ENCODE peak calls at places on chromosome 6, in eight cellular contexts. S is activated CD4-positive, alpha-beta memory T cell treated with anti-CD3 and anti-CD28 coated beads for 36 hours; D is stimulated activated CD8-positive, alpha-beta memory T cell treated with anti-CD3 and anti-CD28 coated beads, Interleukin-4, amount 100 ng/mL, for 4 hours; Q is cerebellum; B is psoas muscle; Y is effector memory CD4-positive, alpha-beta T cell; K is activated CD4-positive, alpha-beta T cell treated with anti-CD3 and anti-CD28 coated beads for 36 hours; R is stimulated activated CD4-positive, alpha-beta T cell treated with anti-CD3 and anti-CD28 coated beads, Interleukin-2, amount 100 ng/mL, for 48 hours. F is an unnamed sample.

GRCh38 chr6:144334150-144334708 is 49.1 kb downstream of the UTRN start:
- DNase-seq in D (peak; percentile 44), S (peak; percentile 84), Q (no peak), R (no peak), Y (peak; percentile 49), K (peak; percentile 81), B (peak; percentile 52), F (peak; percentile 23)

GRCh38 chr6:78436335-78436734 is 431.0 kb upstream of the IRAK1BP1 start:
- DNase-seq in Q (no peak), D (no peak), S (no peak), Y (no peak), R (no peak), B (no peak), K (no peak), F (no peak)

GRCh38 chr6:16582437-16583150 is 178.7 kb downstream of the ATXN1 start:
- DNase-seq in D (no peak), K (no peak), Q (no peak), R (no peak), B (no peak), S (no peak), Y (no peak), F (no peak)

GRCh38 chr6:117326396-117326795 is 61.0 kb downstream of the VGLL2 start:
- DNase-seq in K (no peak), Y (no peak), B (no peak), S (no peak), D (no peak), Q (no peak), R (no peak), F (no peak)

GRCh38 chr6:86856937-86857563 is 80.3 kb upstream of the HTR1E start:
- DNase-seq in K (peak; percentile 53), B (no peak), Q (peak; percentile 30), Y (no peak), R (peak; percentile 29), S (peak; percentile 14), D (no peak), F (no peak)

GRCh38 chr6:33700391-33701050 is 11.0 kb downstream of the UQCC2 start:
- DNase-seq in R (peak; percentile 67), D (peak; percentile 33), K (peak; percentile 90), Y (peak; percentile 57), B (peak; percentile 65), Q (no peak), S (peak; percentile 84), F (peak; percentile 57)

GRCh38 chr6:113290684-113291083 is 566.5 kb upstream of the MARCKS start:
- DNase-seq in R (no peak), Q (no peak), Y (no peak), D (no peak), S (no peak), K (no peak), B (no peak), F (no peak)

GRCh38 chr6:52392944-52393343 is 27.2 kb upstream of the EFHC1 start:
- DNase-seq in D (no peak), B (no peak), Q (no peak), Y (no peak), R (no peak), S (no peak), K (no peak), F (no peak)

GRCh38 chr6:131754088-131754487 is 43.3 kb upstream of the CTAGE9 start:
- DNase-seq in R (no peak), Q (no peak), Y (no peak), S (no peak), D (no peak), B (no peak), K (no peak), F (no peak)

GRCh38 chr6:125220712-125221111 is 67.1 kb downstream of the TPD52L1 start:
- DNase-seq in K (no peak), D (no peak), Q (no peak), B (peak; percentile 35), R (no peak), S (no peak), Y (no peak), F (no peak)

GRCh38 chr6:161265554-161265953 is 8.3 kb downstream of the AGPAT4 start:
- DNase-seq in D (no peak), Q (no peak), S (no peak), K (no peak), B (no peak), Y (no peak), R (no peak), F (no peak)

GRCh38 chr6:19866900-19867627 is 29.9 kb downstream of the ID4 start:
- DNase-seq in S (no peak), R (no peak), Q (no peak), Y (no peak), K (no peak), D (no peak), B (no peak), F (no peak)

GRCh38 chr6:108492131-108492766 is 68.5 kb upstream of the FOXO3 start:
- DNase-seq in B (no peak), K (no peak), R (no peak), Y (no peak), S (no peak), D (no peak), Q (no peak), F (no peak)

GRCh38 chr6:33018904-33019303 is 9.5 kb upstream of the HLA-DOA start:
- DNase-seq in B (no peak), D (peak; percentile 18), Y (no peak), S (peak; percentile 22), Q (no peak), K (peak; percentile 65), R (peak; percentile 25), F (no peak)

GRCh38 chr6:107977283-107977682 is 19.3 kb upstream of the SEC63 start:
- DNase-seq in K (no peak), S (no peak), R (no peak), Q (peak; percentile 53), B (no peak), Y (no peak), D (no peak), F (no peak)

GRCh38 chr6:121309768-121310473 is 24.4 kb downstream of the TBC1D32 start:
- DNase-seq in R (no peak), Y (no peak), D (no peak), S (no peak), Q (no peak), K (no peak), B (no peak), F (no peak)

GRCh38 chr6:20117474-20117873 is 94.8 kb downstream of the MBOAT1 start:
- DNase-seq in K (no peak), R (no peak), Y (no peak), B (no peak), S (no peak), D (no peak), Q (no peak), F (no peak)

GRCh38 chr6:87944541-87944954 is 103.1 kb upstream of the SPACA1 start:
- DNase-seq in Y (no peak), B (peak; percentile 75), K (peak; percentile 13), D (no peak), R (no peak), S (no peak), Q (peak; percentile 61), F (no peak)

GRCh38 chr6:119791746-119792145 is 442.2 kb upstream of the MAN1A1 start:
- DNase-seq in B (no peak), R (no peak), S (no peak), D (no peak), Q (no peak), Y (no peak), K (no peak), F (no peak)

GRCh38 chr6:121608270-121608669 is 172.8 kb downstream of the GJA1 start:
- DNase-seq in K (no peak), B (no peak), Q (no peak), S (no peak), R (no peak), Y (no peak), D (no peak), F (no peak)

GRCh38 chr6:88135578-88136114 is 30.5 kb downstream of the CNR1 start:
- DNase-seq in S (no peak), Y (no peak), D (no peak), R (no peak), Q (no peak), B (no peak), K (no peak), F (no peak)

GRCh38 chr6:112183271-112183671 is 71.1 kb downstream of the LAMA4 start:
- DNase-seq in B (no peak), K (no peak), D (no peak), Q (no peak), S (no peak), R (no peak), Y (no peak), F (no peak)

GRCh38 chr6:108164537-108164814 is 1.3 kb upstream of the NR2E1 start:
- DNase-seq in Q (no peak), B (no peak), K (no peak), S (no peak), D (no peak), Y (no peak), R (no peak), F (no peak)

GRCh38 chr6:157615411-157615763 is 207.7 kb upstream of the SNX9 start:
- DNase-seq in R (no peak), S (no peak), K (no peak), B (no peak), Y (no peak), Q (no peak), D (no peak), F (no peak)

GRCh38 chr6:53494076-53494475 is 50.8 kb downstream of the GCLC start:
- DNase-seq in K (no peak), B (no peak), D (no peak), R (no peak), Q (no peak), S (no peak), Y (no peak), F (no peak)

GRCh38 chr6:118705799-118706481 is 54.5 kb upstream of the CEP85L start:
- DNase-seq in Y (no peak), K (peak; percentile 58), B (no peak), S (peak; percentile 56), Q (no peak), R (no peak), D (no peak), F (no peak)

GRCh38 chr6:10268661-10269060 is 146.2 kb downstream of the TFAP2A start:
- DNase-seq in K (no peak), Y (no peak), Q (no peak), S (no peak), R (no peak), B (no peak), D (no peak), F (no peak)

F was measured in T-helper 17 cell.